ENCODE peak calls at places on chromosomes 1 and 21, in five cellular contexts. S is hepatocyte, R is psoas muscle, T is adrenal gland, Q is H9. M is an unnamed sample. For H3K27me3, the result is how much of the 10 kb centered on the place peaks cover.

GRCh38 chr1:54609301-54609921 is 13.9 kb downstream of the FAM151A start:
- DNase-seq in R (no peak), T (peak), S (no peak), Q (no peak), M (no peak)

GRCh38 chr1:109075531-109076490 is at the start of gene TAF13:
- DNase-seq in R (peak), Q (peak), T (peak), S (peak), M (peak)

GRCh38 chr1:91742848-91743292 is 143.1 kb downstream of the TGFBR3 start:
- DNase-seq in R (peak), T (peak), S (no peak), Q (no peak), M (no peak)

GRCh38 chr1:12052008-12052573 is 11.0 kb upstream of the TNFRSF8 start:
- DNase-seq in R (peak), S (peak), T (peak), Q (peak), M (peak)

GRCh38 chr1:169484683-169485426 is 889 bp downstream of the SLC19A2 start:
- DNase-seq in T (peak), Q (no peak), R (peak), S (peak), M (peak)

GRCh38 chr1:179709841-179710329 is 33.2 kb upstream of the FAM163A start:
- DNase-seq in T (peak), R (no peak), S (no peak), Q (no peak), M (no peak)

GRCh38 chr1:24984800-24985552 is 54.9 kb upstream of the RUNX3 start:
- DNase-seq in T (no peak), R (no peak), Q (no peak), S (no peak), M (no peak)

GRCh38 chr21:43982489-43983078 is 29.5 kb upstream of the TRAPPC10 start:
- DNase-seq in T (no peak), R (no peak), S (no peak), Q (no peak), M (no peak)

GRCh38 chr1:31831397-31832378 is 15.9 kb upstream of the SPOCD1 start:
- DNase-seq in Q (no peak), T (no peak), R (no peak), S (no peak), M (no peak)

GRCh38 chr21:32426592-32427051 is 14.1 kb downstream of the EVA1C start:
- DNase-seq in Q (no peak), S (no peak), T (no peak), R (no peak), M (no peak)

GRCh38 chr1:163730366-163730765 is 408.6 kb downstream of the NUF2 start:
- DNase-seq in R (no peak), T (no peak), Q (no peak), S (peak), M (no peak)

GRCh38 chr1:44786138-44786840 is 1.7 kb downstream of the BEST4 start:
- DNase-seq in Q (peak), S (peak), R (peak), T (peak), M (peak)

GRCh38 chr1:106554294-106554693 is 502.2 kb upstream of the PRMT6 start:
- DNase-seq in T (no peak), Q (no peak), R (no peak), S (no peak), M (no peak)

GRCh38 chr1:67687198-67687545 is 2.2 kb downstream of the GADD45A start:
- DNase-seq in R (no peak), S (no peak), T (no peak), Q (no peak), M (no peak)

GRCh38 chr1:164709541-164710287 is 150.7 kb downstream of the PBX1 start:
- DNase-seq in S (no peak), R (no peak), Q (no peak), T (no peak), M (no peak)

GRCh38 chr1:57017201-57017600 is 51.4 kb upstream of the C8B start:
- DNase-seq in T (no peak), S (no peak), R (no peak), Q (no peak), M (no peak)

GRCh38 chr1:161175771-161176453 is 1.4 kb downstream of the B4GALT3 start:
- DNase-seq in Q (no peak), T (no peak), S (no peak), R (no peak), M (no peak)

GRCh38 chr1:200999667-201000066 is 23.8 kb downstream of the KIF21B start:
- DNase-seq in T (no peak), Q (no peak), S (no peak), R (no peak), M (no peak)

GRCh38 chr21:32412162-32412997 is at the start of gene EVA1C:
- DNase-seq in Q (peak), S (peak), T (peak), R (peak), M (peak)

GRCh38 chr1:219041819-219042218 is 131.9 kb upstream of the LYPLAL1 start:
- DNase-seq in Q (no peak), R (no peak), S (no peak), T (no peak), M (peak)

GRCh38 chr1:201708085-201708512 is 120.9 kb upstream of the IPO9 start:
- DNase-seq in T (no peak), Q (no peak), R (no peak), S (peak), M (no peak)

GRCh38 chr1:66266756-66267155 is 267.2 kb upstream of the SGIP1 start:
- DNase-seq in Q (no peak), R (no peak), S (no peak), T (no peak), M (no peak)

GRCh38 chr1:66270122-66270812 is 263.7 kb upstream of the SGIP1 start:
- DNase-seq in S (peak), Q (no peak), R (no peak), T (peak), M (no peak)

GRCh38 chr1:66267211-66267940 is 266.6 kb upstream of the SGIP1 start:
- DNase-seq in R (no peak), Q (no peak), S (no peak), T (no peak), M (no peak)

GRCh38 chr1:66271216-66271903 is 262.6 kb upstream of the SGIP1 start:
- DNase-seq in S (peak), T (peak), R (peak), Q (peak), M (peak)

GRCh38 chr1:66269222-66269621 is 264.7 kb upstream of the SGIP1 start:
- DNase-seq in R (no peak), S (no peak), T (no peak), Q (no peak), M (no peak)
- H3K27me3 ChIP-seq in R (under half), S (under half), T (under half), Q (under half), M (under half)

GRCh38 chr1:205939690-205940330 is 3.4 kb downstream of the SLC26A9 start:
- DNase-seq in R (no peak), T (no peak), S (peak), Q (peak), M (no peak)
- H3K27me3 ChIP-seq in R (under half), T (under half), S (under half), Q (under half), M (under half)

GRCh38 chr1:210236840-210237409 is 4.3 kb downstream of the SERTAD4 start:
- DNase-seq in R (peak), Q (no peak), S (peak), T (peak), M (no peak)

GRCh38 chr1:210234254-210234747 is 1.7 kb downstream of the SERTAD4 start:
- DNase-seq in T (no peak), Q (peak), S (no peak), R (peak), M (no peak)

GRCh38 chr1:210233495-210234253 is 1.1 kb downstream of the SERTAD4 start:
- DNase-seq in T (no peak), R (peak), Q (peak), S (peak), M (peak)

GRCh38 chr1:210236386-210236839 is 3.8 kb downstream of the SERTAD4 start:
- DNase-seq in S (no peak), T (no peak), R (no peak), Q (no peak), M (no peak)

GRCh38 chr1:210235363-210236053 is 2.9 kb downstream of the SERTAD4 start:
- DNase-seq in T (no peak), S (no peak), R (no peak), Q (no peak), M (no peak)
- H3K27me3 ChIP-seq in T (under half), S (under half), R (under half), Q (under half), M (under half)

GRCh38 chr21:8992731-8993174 is 1528.6 kb upstream of the TPTE start:
- DNase-seq in T (no peak), S (no peak), R (no peak), Q (peak), M (no peak)

GRCh38 chr21:8993284-8993942 is 1528.0 kb upstream of the TPTE start:
- DNase-seq in T (no peak), S (no peak), R (no peak), Q (no peak), M (no peak)

GRCh38 chr21:8990326-8991087 is 1530.9 kb upstream of the TPTE start:
- DNase-seq in S (no peak), R (no peak), Q (no peak), T (no peak), M (no peak)

GRCh38 chr21:8991088-8991907 is 1530.1 kb upstream of the TPTE start:
- DNase-seq in S (no peak), Q (peak), T (no peak), R (no peak), M (no peak)

DNA sequence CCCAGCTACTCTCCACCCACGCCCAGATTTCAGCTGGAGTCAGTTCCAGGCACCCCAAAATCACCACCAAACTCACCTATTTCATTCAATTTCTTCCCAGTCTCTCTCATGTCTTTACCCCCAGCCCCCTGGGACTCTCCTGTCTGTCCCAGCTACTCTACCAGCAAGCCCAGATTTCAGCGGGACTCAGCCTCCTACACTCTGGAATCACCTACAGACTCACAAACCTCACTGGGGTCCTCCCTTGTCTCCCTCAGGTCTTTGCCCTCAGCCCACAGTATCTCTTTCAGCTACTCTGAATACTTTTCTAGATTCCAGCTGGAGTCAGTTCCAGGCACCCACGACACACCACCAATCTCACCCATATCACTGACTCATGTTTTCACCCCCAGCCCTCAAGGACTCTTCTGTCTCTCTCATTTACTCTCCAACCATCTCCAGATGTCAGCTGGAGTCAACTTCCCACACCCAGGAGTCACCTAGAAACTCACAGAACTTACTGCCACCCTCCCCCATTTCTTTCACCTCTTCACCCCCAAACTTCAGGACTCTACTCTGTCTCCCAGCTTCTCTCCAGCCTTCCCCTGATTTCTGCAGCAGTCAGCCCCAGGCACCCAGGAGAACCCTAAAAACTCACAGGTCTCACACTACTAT is 1529.3 kb upstream of the TPTE start:
- DNase-seq in T (no peak), S (no peak), Q (no peak), R (no peak), M (no peak)
- H3K27me3 ChIP-seq in T (under half), S (under half), Q (under half), R (under half), M (under half)

GRCh38 chr1:34166191-34167090 is 1.4 kb upstream of the CSMD2 start:
- DNase-seq in R (peak), Q (peak), S (no peak), T (peak), M (no peak)

GRCh38 chr1:34165422-34165921 is 442 bp upstream of the CSMD2 start:
- DNase-seq in T (no peak), R (no peak), Q (peak), S (no peak), M (no peak)

GRCh38 chr1:34164510-34165381 is at the start of gene CSMD2:
- DNase-seq in R (peak), Q (peak), T (peak), S (peak), M (no peak)

GRCh38 chr1:34162852-34163766 is 1.9 kb downstream of the CSMD2 start:
- DNase-seq in R (peak), S (peak), Q (peak), T (peak), M (peak)

GRCh38 chr1:34163792-34164509 is 1.1 kb downstream of the CSMD2 start:
- DNase-seq in T (peak), Q (peak), S (peak), R (peak), M (no peak)
- H3K27me3 ChIP-seq in T (under half), Q (under half), S (half or more), R (under half), M (under half)

GRCh38 chr1:1000357-1001056 is 610 bp upstream of the HES4 start:
- DNase-seq in Q (peak), R (peak), S (peak), T (peak), M (peak)
- H3K27me3 ChIP-seq in Q (under half), R (under half), S (under half), T (half or more), M (under half)

GRCh38 chr1:7938070-7938469 is 2.6 kb downstream of the TNFRSF9 start:
- DNase-seq in Q (no peak), T (no peak), S (no peak), R (no peak), M (no peak)

GRCh38 chr1:7942701-7943029 is 2.0 kb upstream of the TNFRSF9 start:
- DNase-seq in S (no peak), Q (no peak), R (no peak), T (no peak), M (no peak)

GRCh38 chr1:7940745-7941436 is at the start of gene TNFRSF9:
- DNase-seq in Q (no peak), T (no peak), R (no peak), S (peak), M (no peak)

GRCh38 chr1:7941437-7941793 is 776 bp upstream of the TNFRSF9 start:
- DNase-seq in S (no peak), R (no peak), T (no peak), Q (no peak), M (no peak)

DNA sequence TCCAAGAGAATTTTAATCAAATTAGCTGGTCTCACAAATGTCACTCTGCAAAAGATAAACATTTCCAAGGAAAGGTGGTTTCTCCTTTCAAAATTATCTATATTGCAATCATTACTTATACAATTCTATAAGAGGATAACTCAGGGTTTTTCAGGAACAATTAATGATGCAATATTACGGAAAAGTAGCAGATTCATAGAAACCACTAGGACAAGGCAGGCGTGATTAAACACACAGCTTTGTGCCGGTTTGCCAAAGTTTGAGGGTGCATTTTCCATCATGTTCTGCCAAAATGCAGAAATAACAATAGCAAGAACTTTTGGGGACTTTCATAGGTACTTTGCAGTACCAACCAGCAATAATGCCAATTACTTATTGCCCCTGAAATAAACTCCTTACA is 605 bp downstream of the TNFRSF9 start:
- DNase-seq in S (no peak), R (no peak), T (no peak), Q (no peak), M (no peak)
- H3K27me3 ChIP-seq in S (under half), R (under half), T (under half), Q (under half), M (under half)